ENCODE peak calls at places on chromosomes 7 and 10, in seven cellular contexts. One of them, this sample, is unnamed.

GRCh38 chr7:91953618-91954017 is 13.0 kb downstream of the AKAP9 start:
- DNase-seq in SK-N-SH: peak
- DNase-seq in hepatocyte: no peak
- DNase-seq in neural progenitor cell: peak
- DNase-seq in GM23248: peak
- DNase-seq in OCI-LY7: peak
- DNase-seq in HCT116: no peak
- DNase-seq in this sample: peak

GRCh38 chr7:1060315-1061080 is 16.2 kb downstream of the GPR146 start:
- DNase-seq in GM23248: no peak
- DNase-seq in HCT116: no peak
- DNase-seq in SK-N-SH: no peak
- DNase-seq in neural progenitor cell: peak
- DNase-seq in OCI-LY7: peak
- DNase-seq in hepatocyte: peak
- DNase-seq in this sample: no peak

GRCh38 chr7:13106513-13106912 is 419.1 kb downstream of the ARL4A start:
- DNase-seq in SK-N-SH: no peak
- DNase-seq in hepatocyte: no peak
- DNase-seq in HCT116: no peak
- DNase-seq in OCI-LY7: no peak
- DNase-seq in GM23248: peak
- DNase-seq in neural progenitor cell: no peak
- DNase-seq in this sample: no peak

GRCh38 chr7:128060018-128060417 is 28.8 kb upstream of the LRRC4 start:
- DNase-seq in GM23248: no peak
- DNase-seq in hepatocyte: no peak
- DNase-seq in HCT116: no peak
- DNase-seq in OCI-LY7: no peak
- DNase-seq in neural progenitor cell: no peak
- DNase-seq in SK-N-SH: no peak
- DNase-seq in this sample: no peak

GRCh38 chr10:124916098-124916584 is 25.8 kb upstream of the ZRANB1 start:
- DNase-seq in HCT116: no peak
- DNase-seq in hepatocyte: peak
- DNase-seq in GM23248: peak
- DNase-seq in neural progenitor cell: no peak
- DNase-seq in OCI-LY7: peak
- DNase-seq in SK-N-SH: peak
- DNase-seq in this sample: peak

GRCh38 chr10:100621360-100622205 is 85.8 kb downstream of the HIF1AN start:
- DNase-seq in hepatocyte: no peak
- DNase-seq in OCI-LY7: no peak
- DNase-seq in HCT116: no peak
- DNase-seq in GM23248: no peak
- DNase-seq in SK-N-SH: peak
- DNase-seq in neural progenitor cell: no peak
- DNase-seq in this sample: no peak

GRCh38 chr10:92640110-92640509 is 47.2 kb downstream of the KIF11 start:
- DNase-seq in HCT116: peak
- DNase-seq in hepatocyte: no peak
- DNase-seq in OCI-LY7: no peak
- DNase-seq in SK-N-SH: no peak
- DNase-seq in GM23248: peak
- DNase-seq in neural progenitor cell: no peak
- DNase-seq in this sample: peak

GRCh38 chr10:34906021-34906965 is 91.2 kb upstream of the PARD3 start:
- DNase-seq in HCT116: no peak
- DNase-seq in SK-N-SH: peak
- DNase-seq in OCI-LY7: no peak
- DNase-seq in hepatocyte: no peak
- DNase-seq in neural progenitor cell: peak
- DNase-seq in GM23248: no peak
- DNase-seq in this sample: no peak

GRCh38 chr10:100890696-100891271 is 22.0 kb upstream of the SLF2 start:
- DNase-seq in SK-N-SH: no peak
- DNase-seq in GM23248: peak
- DNase-seq in HCT116: peak
- DNase-seq in neural progenitor cell: no peak
- DNase-seq in OCI-LY7: no peak
- DNase-seq in hepatocyte: peak
- DNase-seq in this sample: peak

GRCh38 chr7:150686030-150686626 is 622 bp downstream of the GIMAP2 start:
- DNase-seq in HCT116: no peak
- DNase-seq in GM23248: peak
- DNase-seq in OCI-LY7: no peak
- DNase-seq in hepatocyte: no peak
- DNase-seq in neural progenitor cell: no peak
- DNase-seq in SK-N-SH: no peak
- DNase-seq in this sample: no peak

GRCh38 chr10:79324032-79324695 is 23.1 kb upstream of the PPIF start:
- DNase-seq in HCT116: no peak
- DNase-seq in GM23248: no peak
- DNase-seq in OCI-LY7: no peak
- DNase-seq in hepatocyte: no peak
- DNase-seq in SK-N-SH: no peak
- DNase-seq in neural progenitor cell: no peak
- DNase-seq in this sample: no peak

GRCh38 chr10:50605280-50606270 is 18.2 kb downstream of the SGMS1 start:
- DNase-seq in hepatocyte: peak
- DNase-seq in HCT116: no peak
- DNase-seq in neural progenitor cell: no peak
- DNase-seq in OCI-LY7: no peak
- DNase-seq in GM23248: peak
- DNase-seq in SK-N-SH: no peak
- DNase-seq in this sample: peak

GRCh38 chr7:66921918-66922486 is 977 bp downstream of the TMEM248 start:
- DNase-seq in GM23248: peak
- DNase-seq in OCI-LY7: peak
- DNase-seq in SK-N-SH: peak
- DNase-seq in neural progenitor cell: peak
- DNase-seq in hepatocyte: peak
- DNase-seq in HCT116: no peak
- DNase-seq in this sample: peak

GRCh38 chr7:150738092-150739044 is 1.1 kb downstream of the GIMAP5 start:
- DNase-seq in GM23248: peak
- DNase-seq in OCI-LY7: no peak
- DNase-seq in hepatocyte: no peak
- DNase-seq in SK-N-SH: no peak
- DNase-seq in HCT116: peak
- DNase-seq in neural progenitor cell: no peak
- DNase-seq in this sample: peak

GRCh38 chr10:77553966-77554365 is 83.6 kb downstream of the KCNMA1 start:
- DNase-seq in GM23248: no peak
- DNase-seq in HCT116: no peak
- DNase-seq in hepatocyte: no peak
- DNase-seq in SK-N-SH: no peak
- DNase-seq in neural progenitor cell: no peak
- DNase-seq in OCI-LY7: no peak
- DNase-seq in this sample: peak
- TF ChIP-seq EZH2phosphoT487 in GM23248: no peak
- TF ChIP-seq EZH2phosphoT487 in HCT116: no peak
- TF ChIP-seq EZH2phosphoT487 in hepatocyte: no peak
- TF ChIP-seq EZH2phosphoT487 in SK-N-SH: no peak
- TF ChIP-seq EZH2phosphoT487 in neural progenitor cell: no peak
- TF ChIP-seq EZH2phosphoT487 in OCI-LY7: no peak
- TF ChIP-seq EZH2phosphoT487 in this sample: no peak

GRCh38 chr10:97869091-97870042 is 19.7 kb downstream of the GOLGA7B start:
- DNase-seq in SK-N-SH: peak
- DNase-seq in HCT116: peak
- DNase-seq in hepatocyte: peak
- DNase-seq in neural progenitor cell: peak
- DNase-seq in GM23248: peak
- DNase-seq in OCI-LY7: peak
- DNase-seq in this sample: peak
- H3K4me2 ChIP-seq in SK-N-SH: no peak
- H3K4me2 ChIP-seq in HCT116: peak
- H3K4me2 ChIP-seq in hepatocyte: peak
- H3K4me2 ChIP-seq in neural progenitor cell: no peak
- H3K4me2 ChIP-seq in GM23248: peak
- H3K4me2 ChIP-seq in OCI-LY7: peak
- H3K4me2 ChIP-seq in this sample: peak

GRCh38 chr10:71033396-71033980 is 145.1 kb upstream of the PCBD1 start:
- DNase-seq in HCT116: no peak
- DNase-seq in SK-N-SH: no peak
- DNase-seq in GM23248: no peak
- DNase-seq in hepatocyte: no peak
- DNase-seq in OCI-LY7: no peak
- DNase-seq in neural progenitor cell: no peak
- DNase-seq in this sample: no peak

GRCh38 chr10:71036586-71036985 is 148.2 kb upstream of the PCBD1 start:
- DNase-seq in OCI-LY7: no peak
- DNase-seq in SK-N-SH: no peak
- DNase-seq in neural progenitor cell: no peak
- DNase-seq in GM23248: no peak
- DNase-seq in hepatocyte: no peak
- DNase-seq in HCT116: no peak
- DNase-seq in this sample: no peak

GRCh38 chr10:71036279-71036535 is 147.8 kb upstream of the PCBD1 start:
- DNase-seq in HCT116: no peak
- DNase-seq in neural progenitor cell: no peak
- DNase-seq in SK-N-SH: peak
- DNase-seq in GM23248: no peak
- DNase-seq in hepatocyte: no peak
- DNase-seq in OCI-LY7: no peak
- DNase-seq in this sample: no peak

GRCh38 chr10:71038234-71038633 is 149.9 kb upstream of the PCBD1 start:
- DNase-seq in GM23248: no peak
- DNase-seq in OCI-LY7: no peak
- DNase-seq in neural progenitor cell: no peak
- DNase-seq in hepatocyte: no peak
- DNase-seq in HCT116: no peak
- DNase-seq in SK-N-SH: no peak
- DNase-seq in this sample: no peak

DNA sequence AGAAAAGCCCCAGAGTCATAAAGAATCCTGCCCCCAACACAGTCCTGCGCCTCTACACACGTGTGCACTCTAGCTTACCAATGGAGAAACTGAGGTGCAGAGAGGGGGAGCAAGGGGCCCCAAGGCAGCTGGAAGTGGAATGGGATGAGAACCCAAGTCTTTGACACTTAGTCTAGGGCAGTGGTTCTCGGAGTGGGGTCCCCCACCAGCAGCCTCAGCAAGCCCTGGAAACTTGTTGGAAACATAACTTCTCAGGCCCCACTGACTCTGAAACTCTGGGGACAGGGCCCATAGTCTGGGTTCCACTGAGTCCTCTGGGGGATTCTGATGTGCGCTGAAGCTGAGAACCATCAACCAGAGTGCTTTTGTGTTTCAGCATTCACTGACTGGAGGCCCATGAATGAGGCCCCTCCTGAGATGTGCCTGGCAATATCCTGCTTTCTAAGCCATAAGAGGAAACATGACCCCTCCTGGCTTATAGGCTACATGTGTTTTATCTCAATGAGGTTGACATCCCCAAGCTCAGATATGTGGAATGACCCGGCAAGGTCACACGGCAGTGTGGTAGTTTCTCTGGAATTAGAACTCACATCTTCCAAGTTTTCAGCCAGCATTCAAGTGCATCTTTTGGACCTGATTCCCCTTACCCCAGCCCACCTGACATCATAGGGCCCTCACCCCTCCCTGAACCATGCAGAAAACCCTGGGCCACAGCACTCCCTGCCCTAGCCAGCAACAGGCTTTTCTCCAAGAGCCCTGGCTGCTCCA is 147.3 kb upstream of the PCBD1 start:
- DNase-seq in GM23248: no peak
- DNase-seq in HCT116: no peak
- DNase-seq in OCI-LY7: no peak
- DNase-seq in SK-N-SH: peak
- DNase-seq in neural progenitor cell: no peak
- DNase-seq in hepatocyte: no peak
- DNase-seq in this sample: no peak
- H3K27ac ChIP-seq in GM23248: no peak
- H3K27ac ChIP-seq in HCT116: no peak
- H3K27ac ChIP-seq in OCI-LY7: no peak
- H3K27ac ChIP-seq in SK-N-SH: peak
- H3K27ac ChIP-seq in neural progenitor cell: no peak
- H3K27ac ChIP-seq in hepatocyte: no peak
- H3K27ac ChIP-seq in this sample: no peak

GRCh38 chr10:132961864-132962622 is 19.7 kb upstream of the CFAP46 start:
- DNase-seq in GM23248: peak
- DNase-seq in neural progenitor cell: peak
- DNase-seq in hepatocyte: peak
- DNase-seq in SK-N-SH: peak
- DNase-seq in HCT116: no peak
- DNase-seq in OCI-LY7: peak
- DNase-seq in this sample: peak
- TF ChIP-seq EZH2phosphoT487 in GM23248: no peak
- TF ChIP-seq EZH2phosphoT487 in neural progenitor cell: no peak
- TF ChIP-seq EZH2phosphoT487 in hepatocyte: no peak
- TF ChIP-seq EZH2phosphoT487 in SK-N-SH: no peak
- TF ChIP-seq EZH2phosphoT487 in HCT116: no peak
- TF ChIP-seq EZH2phosphoT487 in OCI-LY7: no peak
- TF ChIP-seq EZH2phosphoT487 in this sample: no peak

DNA sequence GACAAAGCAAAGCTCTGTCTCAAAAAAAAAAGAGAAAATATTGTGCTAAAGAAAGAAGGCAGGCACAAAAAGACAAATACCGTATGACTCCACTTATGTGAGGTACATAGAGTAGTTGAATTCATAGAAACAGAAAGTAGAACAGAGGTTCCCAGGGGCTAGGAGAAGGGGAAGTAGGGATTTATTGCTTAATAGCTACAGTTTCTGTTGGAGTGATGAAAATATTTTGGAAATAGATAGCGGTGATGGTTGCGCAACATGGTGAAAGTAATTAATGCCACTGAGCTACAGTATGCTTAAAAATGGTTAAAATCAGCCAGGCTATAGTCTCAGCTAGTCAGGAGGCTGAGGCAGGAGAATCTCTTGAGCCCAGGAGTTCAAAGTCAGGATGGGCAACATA is 18.5 kb upstream of the NPFFR1 start:
- DNase-seq in OCI-LY7: no peak
- DNase-seq in GM23248: peak
- DNase-seq in HCT116: no peak
- DNase-seq in neural progenitor cell: no peak
- DNase-seq in hepatocyte: no peak
- DNase-seq in SK-N-SH: no peak
- DNase-seq in this sample: no peak
- H3K4me2 ChIP-seq in OCI-LY7: no peak
- H3K4me2 ChIP-seq in GM23248: peak
- H3K4me2 ChIP-seq in HCT116: no peak
- H3K4me2 ChIP-seq in neural progenitor cell: no peak
- H3K4me2 ChIP-seq in hepatocyte: no peak
- H3K4me2 ChIP-seq in SK-N-SH: no peak
- H3K4me2 ChIP-seq in this sample: no peak